ENCODE peak calls at places on chromosomes 1 and 21, in six cellular contexts. One of them, this sample, is unnamed.

GRCh38 chr1:71587961-71588360 is 507.1 kb upstream of the ZRANB2 start:
- DNase-seq in A549: no peak
- DNase-seq in endothelial cell of umbilical vein: peak; percentile 60
- DNase-seq in GM12878: no peak
- DNase-seq in HepG2: no peak
- DNase-seq in K562: no peak
- DNase-seq in this sample: peak; percentile 40

GRCh38 chr1:53548031-53548491 is 88.9 kb downstream of the DMRTB1 start:
- DNase-seq in A549: no peak
- DNase-seq in endothelial cell of umbilical vein: no peak
- DNase-seq in GM12878: no peak
- DNase-seq in HepG2: no peak
- DNase-seq in K562: no peak
- DNase-seq in this sample: no peak

GRCh38 chr1:24949331-24949881 is 19.3 kb upstream of the RUNX3 start:
- DNase-seq in A549: no peak
- DNase-seq in endothelial cell of umbilical vein: no peak
- DNase-seq in GM12878: no peak
- DNase-seq in HepG2: peak; percentile 15
- DNase-seq in K562: no peak
- DNase-seq in this sample: no peak

GRCh38 chr21:25558123-25558522 is 49.2 kb downstream of the MRPL39 start:
- DNase-seq in A549: no peak
- DNase-seq in endothelial cell of umbilical vein: no peak
- DNase-seq in GM12878: no peak
- DNase-seq in HepG2: no peak
- DNase-seq in K562: no peak
- DNase-seq in this sample: no peak

GRCh38 chr1:3066826-3067225 is 2.2 kb upstream of the PRDM16 start:
- DNase-seq in A549: no peak
- DNase-seq in endothelial cell of umbilical vein: no peak
- DNase-seq in GM12878: no peak
- DNase-seq in HepG2: no peak
- DNase-seq in K562: no peak
- DNase-seq in this sample: no peak

GRCh38 chr21:45876381-45877159 is 105.0 kb upstream of the COL6A1 start:
- DNase-seq in A549: no peak
- DNase-seq in endothelial cell of umbilical vein: no peak
- DNase-seq in GM12878: no peak
- DNase-seq in HepG2: no peak
- DNase-seq in K562: no peak
- DNase-seq in this sample: no peak

GRCh38 chr1:194078765-194079164 is 892.4 kb upstream of the B3GALT2 start:
- DNase-seq in A549: no peak
- DNase-seq in endothelial cell of umbilical vein: no peak
- DNase-seq in GM12878: no peak
- DNase-seq in HepG2: no peak
- DNase-seq in K562: no peak
- DNase-seq in this sample: no peak

GRCh38 chr1:61357539-61357938 is 275.2 kb downstream of the NFIA start:
- DNase-seq in A549: no peak
- DNase-seq in endothelial cell of umbilical vein: no peak
- DNase-seq in GM12878: no peak
- DNase-seq in HepG2: no peak
- DNase-seq in K562: no peak
- DNase-seq in this sample: no peak

GRCh38 chr1:169452921-169453320 is 25.6 kb upstream of the CCDC181 start:
- DNase-seq in A549: no peak
- DNase-seq in endothelial cell of umbilical vein: no peak
- DNase-seq in GM12878: no peak
- DNase-seq in HepG2: no peak
- DNase-seq in K562: no peak
- DNase-seq in this sample: no peak

GRCh38 chr1:162276493-162276892 is 100.2 kb downstream of the SPATA46 start:
- DNase-seq in A549: peak; percentile 35
- DNase-seq in endothelial cell of umbilical vein: peak; percentile 51
- DNase-seq in GM12878: no peak
- DNase-seq in HepG2: peak; percentile 50
- DNase-seq in K562: no peak
- DNase-seq in this sample: peak; percentile 49

GRCh38 chr1:54309631-54310366 is 96.4 kb downstream of the SSBP3 start:
- DNase-seq in A549: no peak
- DNase-seq in endothelial cell of umbilical vein: no peak
- DNase-seq in GM12878: no peak
- DNase-seq in HepG2: no peak
- DNase-seq in K562: no peak
- DNase-seq in this sample: no peak

GRCh38 chr1:215824245-215824644 is 257.1 kb downstream of the KCTD3 start:
- DNase-seq in A549: no peak
- DNase-seq in endothelial cell of umbilical vein: no peak
- DNase-seq in GM12878: no peak
- DNase-seq in HepG2: no peak
- DNase-seq in K562: no peak
- DNase-seq in this sample: no peak

GRCh38 chr1:184877992-184878391 is 96.3 kb downstream of the NIBAN1 start:
- DNase-seq in A549: no peak
- DNase-seq in endothelial cell of umbilical vein: no peak
- DNase-seq in GM12878: no peak
- DNase-seq in HepG2: no peak
- DNase-seq in K562: no peak
- DNase-seq in this sample: no peak

GRCh38 chr1:10904396-10905358 is 107.8 kb upstream of the TARDBP start:
- DNase-seq in A549: no peak
- DNase-seq in endothelial cell of umbilical vein: no peak
- DNase-seq in GM12878: no peak
- DNase-seq in HepG2: no peak
- DNase-seq in K562: no peak
- DNase-seq in this sample: peak; percentile 94

GRCh38 chr1:63124666-63125191 is 197.6 kb upstream of the FOXD3 start:
- DNase-seq in A549: no peak
- DNase-seq in endothelial cell of umbilical vein: peak; percentile 78
- DNase-seq in GM12878: peak; percentile 34
- DNase-seq in HepG2: peak; percentile 46
- DNase-seq in K562: no peak
- DNase-seq in this sample: peak; percentile 13

GRCh38 chr1:119829636-119830035 is 18.4 kb upstream of the REG4 start:
- DNase-seq in A549: no peak
- DNase-seq in endothelial cell of umbilical vein: no peak
- DNase-seq in GM12878: no peak
- DNase-seq in HepG2: no peak
- DNase-seq in K562: no peak
- DNase-seq in this sample: no peak

GRCh38 chr1:162385702-162386101 is 4.2 kb downstream of the C1orf226 start:
- DNase-seq in A549: no peak
- DNase-seq in endothelial cell of umbilical vein: no peak
- DNase-seq in GM12878: no peak
- DNase-seq in HepG2: no peak
- DNase-seq in K562: no peak
- DNase-seq in this sample: no peak

GRCh38 chr21:31566061-31566460 is 93.4 kb upstream of the SOD1 start:
- DNase-seq in A549: no peak
- DNase-seq in endothelial cell of umbilical vein: no peak
- DNase-seq in GM12878: no peak
- DNase-seq in HepG2: no peak
- DNase-seq in K562: no peak
- DNase-seq in this sample: no peak

GRCh38 chr1:222370911-222371717 is 176.8 kb downstream of the HHIPL2 start:
- DNase-seq in A549: peak; percentile 4
- DNase-seq in endothelial cell of umbilical vein: no peak
- DNase-seq in GM12878: no peak
- DNase-seq in HepG2: no peak
- DNase-seq in K562: no peak
- DNase-seq in this sample: no peak

GRCh38 chr1:21451212-21451611 is 11.3 kb downstream of the NBPF3 start:
- DNase-seq in A549: no peak
- DNase-seq in endothelial cell of umbilical vein: no peak
- DNase-seq in GM12878: no peak
- DNase-seq in HepG2: no peak
- DNase-seq in K562: no peak
- DNase-seq in this sample: no peak

GRCh38 chr1:46723901-46724300 is 5.0 kb upstream of the EFCAB14 start:
- DNase-seq in A549: no peak
- DNase-seq in endothelial cell of umbilical vein: peak; percentile 77
- DNase-seq in GM12878: no peak
- DNase-seq in HepG2: no peak
- DNase-seq in K562: no peak
- DNase-seq in this sample: no peak

GRCh38 chr1:46719689-46720088 is 775 bp upstream of the EFCAB14 start:
- DNase-seq in A549: no peak
- DNase-seq in endothelial cell of umbilical vein: peak; percentile 40
- DNase-seq in GM12878: no peak
- DNase-seq in HepG2: no peak
- DNase-seq in K562: peak; percentile 29
- DNase-seq in this sample: no peak

GRCh38 chr1:46718727-46719622 is at the start of gene EFCAB14:
- DNase-seq in A549: peak; percentile 91
- DNase-seq in endothelial cell of umbilical vein: peak; percentile 94
- DNase-seq in GM12878: peak; percentile 91
- DNase-seq in HepG2: peak; percentile 92
- DNase-seq in K562: peak; percentile 99
- DNase-seq in this sample: peak; percentile 95

GRCh38 chr1:46721204-46721603 is 2.3 kb upstream of the EFCAB14 start:
- DNase-seq in A549: no peak
- DNase-seq in endothelial cell of umbilical vein: no peak
- DNase-seq in GM12878: no peak
- DNase-seq in HepG2: no peak
- DNase-seq in K562: no peak
- DNase-seq in this sample: no peak

GRCh38 chr1:46721806-46722205 is 2.9 kb upstream of the EFCAB14 start:
- DNase-seq in A549: no peak
- DNase-seq in endothelial cell of umbilical vein: no peak
- DNase-seq in GM12878: no peak
- DNase-seq in HepG2: no peak
- DNase-seq in K562: peak; percentile 17
- DNase-seq in this sample: no peak
- TF ChIP-seq CTCF in A549: no peak
- TF ChIP-seq CTCF in endothelial cell of umbilical vein: no peak
- TF ChIP-seq CTCF in GM12878: no peak
- TF ChIP-seq CTCF in HepG2: no peak
- TF ChIP-seq CTCF in K562: no peak
- TF ChIP-seq CTCF in this sample: no peak

GRCh38 chr1:224872832-224873644 is 56.4 kb upstream of the DNAH14 start:
- DNase-seq in A549: no peak
- DNase-seq in endothelial cell of umbilical vein: no peak
- DNase-seq in GM12878: no peak
- DNase-seq in HepG2: no peak
- DNase-seq in K562: no peak
- DNase-seq in this sample: no peak

GRCh38 chr1:224874775-224875174 is 54.7 kb upstream of the DNAH14 start:
- DNase-seq in A549: no peak
- DNase-seq in endothelial cell of umbilical vein: no peak
- DNase-seq in GM12878: no peak
- DNase-seq in HepG2: no peak
- DNase-seq in K562: no peak
- DNase-seq in this sample: no peak

GRCh38 chr1:224879404-224879803 is 50.1 kb upstream of the DNAH14 start:
- DNase-seq in A549: peak; percentile 14
- DNase-seq in endothelial cell of umbilical vein: no peak
- DNase-seq in GM12878: no peak
- DNase-seq in HepG2: no peak
- DNase-seq in K562: no peak
- DNase-seq in this sample: no peak

DNA sequence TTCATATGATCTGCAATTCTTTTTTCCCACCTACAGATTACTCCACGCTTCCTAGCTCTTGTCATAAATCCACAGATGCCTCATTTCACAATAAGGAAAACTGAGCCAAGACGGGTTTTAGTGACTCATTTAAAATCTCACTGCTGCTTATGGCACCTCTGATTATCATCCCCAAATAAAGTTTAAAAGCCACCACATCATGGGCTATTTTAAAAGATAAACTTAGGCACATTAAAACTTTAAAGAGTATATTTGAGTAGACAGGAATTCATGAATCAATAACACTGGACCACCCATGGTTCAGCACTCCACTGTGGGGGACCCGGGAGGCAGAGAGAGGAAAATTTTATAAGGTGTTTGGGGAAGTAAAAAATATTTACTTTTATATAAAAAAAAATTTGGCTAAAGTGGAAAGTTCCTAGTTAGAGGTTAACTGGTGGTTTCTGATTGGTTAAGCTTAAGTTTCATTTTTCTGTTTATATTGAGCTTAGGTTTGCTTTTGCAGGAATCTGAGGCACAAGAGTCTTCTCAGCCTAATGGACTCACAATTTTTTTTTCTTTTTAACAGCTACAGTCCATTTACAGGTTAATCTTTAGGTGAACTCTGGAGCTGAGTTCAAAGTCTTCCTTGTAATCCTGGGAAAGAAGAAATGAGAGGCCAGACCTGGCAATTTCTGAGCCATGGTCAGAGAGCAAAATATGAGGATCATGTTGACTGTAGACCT is 55.7 kb upstream of the DNAH14 start:
- DNase-seq in A549: peak; percentile 39
- DNase-seq in endothelial cell of umbilical vein: no peak
- DNase-seq in GM12878: no peak
- DNase-seq in HepG2: peak; percentile 37
- DNase-seq in K562: no peak
- DNase-seq in this sample: no peak
- TF ChIP-seq MYC in A549: no peak
- TF ChIP-seq MYC in endothelial cell of umbilical vein: no peak
- TF ChIP-seq MYC in GM12878: no peak
- TF ChIP-seq MYC in HepG2: no peak
- TF ChIP-seq MYC in K562: no peak
- TF ChIP-seq MYC in this sample: no peak

GRCh38 chr1:68600049-68600661 is 103.3 kb upstream of the DEPDC1 start:
- DNase-seq in A549: peak; percentile 0
- DNase-seq in endothelial cell of umbilical vein: peak; percentile 21
- DNase-seq in GM12878: no peak
- DNase-seq in HepG2: peak; percentile 3
- DNase-seq in K562: peak; percentile 9
- DNase-seq in this sample: peak; percentile 21
- TF ChIP-seq CTCF in A549: no peak
- TF ChIP-seq CTCF in endothelial cell of umbilical vein: peak; percentile 50
- TF ChIP-seq CTCF in GM12878: peak; percentile 32
- TF ChIP-seq CTCF in HepG2: peak; percentile 46
- TF ChIP-seq CTCF in K562: peak; percentile 24
- TF ChIP-seq CTCF in this sample: peak; percentile 46

GRCh38 chr1:35866998-35867397 is 16.0 kb upstream of the AGO1 start:
- DNase-seq in A549: no peak
- DNase-seq in endothelial cell of umbilical vein: no peak
- DNase-seq in GM12878: no peak
- DNase-seq in HepG2: no peak
- DNase-seq in K562: no peak
- DNase-seq in this sample: peak; percentile 35
- TF ChIP-seq MYC in A549: no peak
- TF ChIP-seq MYC in endothelial cell of umbilical vein: no peak
- TF ChIP-seq MYC in GM12878: no peak
- TF ChIP-seq MYC in HepG2: no peak
- TF ChIP-seq MYC in K562: no peak
- TF ChIP-seq MYC in this sample: no peak

GRCh38 chr1:200253774-200254495 is 155.9 kb downstream of the ZNF281 start:
- DNase-seq in A549: no peak
- DNase-seq in endothelial cell of umbilical vein: no peak
- DNase-seq in GM12878: peak; percentile 62
- DNase-seq in HepG2: no peak
- DNase-seq in K562: no peak
- DNase-seq in this sample: no peak
- TF ChIP-seq CTCF in A549: no peak
- TF ChIP-seq CTCF in endothelial cell of umbilical vein: no peak
- TF ChIP-seq CTCF in GM12878: no peak
- TF ChIP-seq CTCF in HepG2: no peak
- TF ChIP-seq CTCF in K562: no peak
- TF ChIP-seq CTCF in this sample: no peak

GRCh38 chr21:33403128-33403785 is at the start of gene IFNGR2:
- DNase-seq in A549: no peak
- DNase-seq in endothelial cell of umbilical vein: no peak
- DNase-seq in GM12878: no peak
- DNase-seq in HepG2: no peak
- DNase-seq in K562: peak; percentile 92
- DNase-seq in this sample: peak; percentile 66
- TF ChIP-seq MYC in A549: no peak
- TF ChIP-seq MYC in endothelial cell of umbilical vein: no peak
- TF ChIP-seq MYC in GM12878: no peak
- TF ChIP-seq MYC in HepG2: no peak
- TF ChIP-seq MYC in K562: no peak
- TF ChIP-seq MYC in this sample: no peak

This sample was measured in NB4.